ENCODE peak calls at places on chromosomes 2 and 18, in seven cellular contexts. One of them, this sample, is unnamed.
A peak's percentile ranks its signal among the peaks of the same experiment; 100 is the strongest.

GRCh38 chr18:65235966-65236634 is 514.7 kb upstream of the CDH7 start:
- DNase-seq in neural progenitor cell: no peak
- DNase-seq in HCT116: no peak
- DNase-seq in OCI-LY7: no peak
- DNase-seq in MM.1S: peak; percentile 5
- DNase-seq in GM23338: no peak
- DNase-seq in GM23248: no peak
- DNase-seq in this sample: peak; percentile 14

GRCh38 chr2:156864230-156864629 is 393.3 kb upstream of the GALNT5 start:
- DNase-seq in neural progenitor cell: no peak
- DNase-seq in HCT116: no peak
- DNase-seq in OCI-LY7: no peak
- DNase-seq in MM.1S: no peak
- DNase-seq in GM23338: no peak
- DNase-seq in GM23248: no peak
- DNase-seq in this sample: no peak

GRCh38 chr2:168635065-168635577 is 167.3 kb upstream of the NOSTRIN start:
- DNase-seq in neural progenitor cell: peak; percentile 57
- DNase-seq in HCT116: no peak
- DNase-seq in OCI-LY7: no peak
- DNase-seq in MM.1S: no peak
- DNase-seq in GM23338: peak; percentile 27
- DNase-seq in GM23248: peak; percentile 11
- DNase-seq in this sample: peak; percentile 48

GRCh38 chr18:58768293-58768974 is 96.2 kb upstream of the ZNF532 start:
- DNase-seq in neural progenitor cell: peak; percentile 87
- DNase-seq in HCT116: peak; percentile 23
- DNase-seq in OCI-LY7: peak; percentile 8
- DNase-seq in MM.1S: peak; percentile 68
- DNase-seq in GM23338: peak; percentile 91
- DNase-seq in GM23248: peak; percentile 81
- DNase-seq in this sample: peak; percentile 87

GRCh38 chr2:9124231-9124651 is 82.4 kb upstream of the ASAP2 start:
- DNase-seq in neural progenitor cell: no peak
- DNase-seq in HCT116: no peak
- DNase-seq in OCI-LY7: no peak
- DNase-seq in MM.1S: no peak
- DNase-seq in GM23338: no peak
- DNase-seq in GM23248: no peak
- DNase-seq in this sample: no peak

GRCh38 chr2:197008229-197008628 is 81.7 kb upstream of the PGAP1 start:
- DNase-seq in neural progenitor cell: no peak
- DNase-seq in HCT116: no peak
- DNase-seq in OCI-LY7: no peak
- DNase-seq in MM.1S: no peak
- DNase-seq in GM23338: no peak
- DNase-seq in GM23248: peak; percentile 87
- DNase-seq in this sample: no peak

GRCh38 chr2:71494523-71495155 is 41.3 kb downstream of the DYSF start:
- DNase-seq in neural progenitor cell: no peak
- DNase-seq in HCT116: peak; percentile 89
- DNase-seq in OCI-LY7: no peak
- DNase-seq in MM.1S: no peak
- DNase-seq in GM23338: no peak
- DNase-seq in GM23248: no peak
- DNase-seq in this sample: no peak

GRCh38 chr2:1814061-1814460 is 69.7 kb upstream of the PXDN start:
- DNase-seq in neural progenitor cell: no peak
- DNase-seq in HCT116: no peak
- DNase-seq in OCI-LY7: no peak
- DNase-seq in MM.1S: no peak
- DNase-seq in GM23338: no peak
- DNase-seq in GM23248: no peak
- DNase-seq in this sample: no peak

GRCh38 chr18:23650963-23651927 is 11.5 kb downstream of the ANKRD29 start:
- DNase-seq in neural progenitor cell: no peak
- DNase-seq in HCT116: no peak
- DNase-seq in OCI-LY7: no peak
- DNase-seq in MM.1S: no peak
- DNase-seq in GM23338: no peak
- DNase-seq in GM23248: peak; percentile 95
- DNase-seq in this sample: peak; percentile 46

GRCh38 chr2:70616168-70616694 is 62.6 kb upstream of the TGFA start:
- DNase-seq in neural progenitor cell: no peak
- DNase-seq in HCT116: no peak
- DNase-seq in OCI-LY7: no peak
- DNase-seq in MM.1S: peak; percentile 85
- DNase-seq in GM23338: no peak
- DNase-seq in GM23248: no peak
- DNase-seq in this sample: peak; percentile 67

GRCh38 chr18:44826418-44827259 is 146.0 kb downstream of the SETBP1 start:
- DNase-seq in neural progenitor cell: peak; percentile 77
- DNase-seq in HCT116: no peak
- DNase-seq in OCI-LY7: no peak
- DNase-seq in MM.1S: no peak
- DNase-seq in GM23338: no peak
- DNase-seq in GM23248: peak; percentile 88
- DNase-seq in this sample: peak; percentile 78

GRCh38 chr2:200615247-200615646 is 29.4 kb downstream of the AOX1 start:
- DNase-seq in neural progenitor cell: no peak
- DNase-seq in HCT116: no peak
- DNase-seq in OCI-LY7: no peak
- DNase-seq in MM.1S: no peak
- DNase-seq in GM23338: no peak
- DNase-seq in GM23248: peak; percentile 80
- DNase-seq in this sample: peak; percentile 11

GRCh38 chr2:120853294-120854013 is 117.8 kb downstream of the GLI2 start:
- DNase-seq in neural progenitor cell: no peak
- DNase-seq in HCT116: no peak
- DNase-seq in OCI-LY7: no peak
- DNase-seq in MM.1S: no peak
- DNase-seq in GM23338: no peak
- DNase-seq in GM23248: no peak
- DNase-seq in this sample: no peak

GRCh38 chr2:225668606-225669266 is 269.2 kb downstream of the NYAP2 start:
- DNase-seq in neural progenitor cell: peak; percentile 62
- DNase-seq in HCT116: peak; percentile 72
- DNase-seq in OCI-LY7: peak; percentile 70
- DNase-seq in MM.1S: peak; percentile 76
- DNase-seq in GM23338: peak; percentile 69
- DNase-seq in GM23248: peak; percentile 78
- DNase-seq in this sample: peak; percentile 68

GRCh38 chr2:32591669-32592463 is 36.0 kb upstream of the TTC27 start:
- DNase-seq in neural progenitor cell: no peak
- DNase-seq in HCT116: no peak
- DNase-seq in OCI-LY7: peak; percentile 40
- DNase-seq in MM.1S: peak; percentile 81
- DNase-seq in GM23338: no peak
- DNase-seq in GM23248: no peak
- DNase-seq in this sample: no peak

GRCh38 chr18:44513233-44513632 is 167.5 kb upstream of the SETBP1 start:
- DNase-seq in neural progenitor cell: no peak
- DNase-seq in HCT116: no peak
- DNase-seq in OCI-LY7: no peak
- DNase-seq in MM.1S: no peak
- DNase-seq in GM23338: no peak
- DNase-seq in GM23248: no peak
- DNase-seq in this sample: no peak

GRCh38 chr2:190812506-190813294 is 67.9 kb upstream of the GLS start:
- DNase-seq in neural progenitor cell: no peak
- DNase-seq in HCT116: no peak
- DNase-seq in OCI-LY7: no peak
- DNase-seq in MM.1S: no peak
- DNase-seq in GM23338: no peak
- DNase-seq in GM23248: peak; percentile 66
- DNase-seq in this sample: no peak

GRCh38 chr2:188077757-188078156 is 213.9 kb upstream of the GULP1 start:
- DNase-seq in neural progenitor cell: no peak
- DNase-seq in HCT116: no peak
- DNase-seq in OCI-LY7: no peak
- DNase-seq in MM.1S: no peak
- DNase-seq in GM23338: no peak
- DNase-seq in GM23248: no peak
- DNase-seq in this sample: no peak

GRCh38 chr2:217732995-217733394 is 269.8 kb downstream of the TNS1 start:
- DNase-seq in neural progenitor cell: no peak
- DNase-seq in HCT116: no peak
- DNase-seq in OCI-LY7: no peak
- DNase-seq in MM.1S: no peak
- DNase-seq in GM23338: no peak
- DNase-seq in GM23248: peak; percentile 86
- DNase-seq in this sample: no peak

GRCh38 chr18:63142502-63143045 is 177.0 kb downstream of the BCL2 start:
- DNase-seq in neural progenitor cell: no peak
- DNase-seq in HCT116: no peak
- DNase-seq in OCI-LY7: no peak
- DNase-seq in MM.1S: no peak
- DNase-seq in GM23338: no peak
- DNase-seq in GM23248: no peak
- DNase-seq in this sample: no peak

GRCh38 chr18:63140038-63140450 is 179.5 kb downstream of the BCL2 start:
- DNase-seq in neural progenitor cell: no peak
- DNase-seq in HCT116: no peak
- DNase-seq in OCI-LY7: no peak
- DNase-seq in MM.1S: no peak
- DNase-seq in GM23338: no peak
- DNase-seq in GM23248: no peak
- DNase-seq in this sample: no peak

GRCh38 chr18:63143246-63143847 is 176.2 kb downstream of the BCL2 start:
- DNase-seq in neural progenitor cell: no peak
- DNase-seq in HCT116: no peak
- DNase-seq in OCI-LY7: no peak
- DNase-seq in MM.1S: no peak
- DNase-seq in GM23338: no peak
- DNase-seq in GM23248: no peak
- DNase-seq in this sample: no peak

GRCh38 chr18:63141777-63142176 is 177.8 kb downstream of the BCL2 start:
- DNase-seq in neural progenitor cell: no peak
- DNase-seq in HCT116: no peak
- DNase-seq in OCI-LY7: peak; percentile 80
- DNase-seq in MM.1S: peak; percentile 43
- DNase-seq in GM23338: no peak
- DNase-seq in GM23248: no peak
- DNase-seq in this sample: no peak

GRCh38 chr18:63140997-63141776 is 178.4 kb downstream of the BCL2 start:
- DNase-seq in neural progenitor cell: no peak
- DNase-seq in HCT116: no peak
- DNase-seq in OCI-LY7: no peak
- DNase-seq in MM.1S: no peak
- DNase-seq in GM23338: no peak
- DNase-seq in GM23248: no peak
- DNase-seq in this sample: no peak
- TF ChIP-seq EZH2phosphoT487 in neural progenitor cell: no peak
- TF ChIP-seq EZH2phosphoT487 in HCT116: no peak
- TF ChIP-seq EZH2phosphoT487 in OCI-LY7: no peak
- TF ChIP-seq EZH2phosphoT487 in MM.1S: no peak
- TF ChIP-seq EZH2phosphoT487 in GM23338: no peak
- TF ChIP-seq EZH2phosphoT487 in GM23248: no peak
- TF ChIP-seq EZH2phosphoT487 in this sample: no peak

DNA sequence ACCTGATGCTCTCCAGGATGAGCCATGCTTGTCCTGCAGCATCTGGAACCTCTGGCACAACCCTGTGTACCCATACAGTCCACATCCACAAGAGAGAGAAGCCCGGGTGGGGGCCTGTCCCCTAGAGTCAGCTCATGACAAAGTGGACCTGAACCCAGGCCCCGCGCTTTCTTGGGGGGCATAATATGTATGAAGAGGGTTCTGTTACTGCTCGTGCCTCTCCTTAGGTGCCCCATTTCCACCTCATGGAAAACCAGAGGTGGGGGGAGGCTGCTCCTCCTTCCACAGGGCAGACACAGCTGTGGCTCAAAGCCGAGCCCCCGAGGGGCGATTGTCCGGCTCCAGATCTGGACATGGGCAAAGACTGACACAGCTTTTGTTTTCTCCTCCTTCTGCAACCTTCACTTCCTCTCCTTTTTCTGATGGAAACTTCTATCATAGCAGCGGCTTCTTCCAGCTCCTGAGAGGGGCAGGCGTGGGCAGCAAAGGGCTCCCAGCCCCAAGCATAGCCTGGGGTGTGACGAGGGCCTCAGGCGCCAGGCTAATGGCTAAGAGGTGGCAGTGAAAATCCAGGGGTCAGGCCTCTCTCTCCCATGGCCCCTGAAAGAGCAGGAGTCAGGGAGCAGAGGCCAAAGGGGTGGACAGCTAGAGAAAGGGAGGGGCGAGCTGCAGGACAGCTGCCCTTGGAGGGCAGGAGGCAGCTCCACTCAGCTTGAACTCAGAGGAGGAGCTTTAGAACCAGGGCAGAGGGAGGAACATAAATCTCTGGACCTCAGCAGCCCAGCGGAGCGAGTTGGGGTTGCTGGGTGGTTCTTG is 155.5 kb downstream of the ZFP36L2 start:
- DNase-seq in neural progenitor cell: peak; percentile 40
- DNase-seq in HCT116: no peak
- DNase-seq in OCI-LY7: no peak
- DNase-seq in MM.1S: no peak
- DNase-seq in GM23338: no peak
- DNase-seq in GM23248: no peak
- DNase-seq in this sample: no peak
- H4K20me1 ChIP-seq in neural progenitor cell: no peaks in the 10 kb centered on the region
- H4K20me1 ChIP-seq in HCT116: no peaks in the 10 kb centered on the region
- H4K20me1 ChIP-seq in OCI-LY7: no peaks in the 10 kb centered on the region
- H4K20me1 ChIP-seq in MM.1S: no peaks in the 10 kb centered on the region
- H4K20me1 ChIP-seq in GM23338: no peaks in the 10 kb centered on the region
- H4K20me1 ChIP-seq in GM23248: no peaks in the 10 kb centered on the region
- H4K20me1 ChIP-seq in this sample: no peaks in the 10 kb centered on the region

GRCh38 chr2:26008851-26009566 is 24.9 kb upstream of the RAB10 start:
- DNase-seq in neural progenitor cell: no peak
- DNase-seq in HCT116: peak; percentile 43
- DNase-seq in OCI-LY7: no peak
- DNase-seq in MM.1S: peak; percentile 44
- DNase-seq in GM23338: no peak
- DNase-seq in GM23248: peak; percentile 91
- DNase-seq in this sample: peak; percentile 79
- H3K4me3 ChIP-seq in neural progenitor cell: no peak overlapping the region
- H3K4me3 ChIP-seq in HCT116: no peak overlapping the region
- H3K4me3 ChIP-seq in OCI-LY7: no peak overlapping the region
- H3K4me3 ChIP-seq in MM.1S: no peak overlapping the region
- H3K4me3 ChIP-seq in GM23338: no peak overlapping the region
- H3K4me3 ChIP-seq in GM23248: no peak overlapping the region
- H3K4me3 ChIP-seq in this sample: no peak overlapping the region

GRCh38 chr2:26463252-26464207 is 14.4 kb downstream of the OTOF start:
- DNase-seq in neural progenitor cell: peak; percentile 71
- DNase-seq in HCT116: no peak
- DNase-seq in OCI-LY7: no peak
- DNase-seq in MM.1S: no peak
- DNase-seq in GM23338: peak; percentile 71
- DNase-seq in GM23248: no peak
- DNase-seq in this sample: no peak

GRCh38 chr2:26461601-26462023 is 16.3 kb downstream of the OTOF start:
- DNase-seq in neural progenitor cell: no peak
- DNase-seq in HCT116: no peak
- DNase-seq in OCI-LY7: no peak
- DNase-seq in MM.1S: no peak
- DNase-seq in GM23338: no peak
- DNase-seq in GM23248: no peak
- DNase-seq in this sample: no peak

GRCh38 chr2:26462100-26462499 is 15.8 kb downstream of the OTOF start:
- DNase-seq in neural progenitor cell: no peak
- DNase-seq in HCT116: no peak
- DNase-seq in OCI-LY7: no peak
- DNase-seq in MM.1S: no peak
- DNase-seq in GM23338: no peak
- DNase-seq in GM23248: no peak
- DNase-seq in this sample: no peak

GRCh38 chr2:26464390-26465265 is 13.3 kb downstream of the OTOF start:
- DNase-seq in neural progenitor cell: no peak
- DNase-seq in HCT116: no peak
- DNase-seq in OCI-LY7: no peak
- DNase-seq in MM.1S: no peak
- DNase-seq in GM23338: no peak
- DNase-seq in GM23248: no peak
- DNase-seq in this sample: no peak

GRCh38 chr2:26462511-26463251 is 15.2 kb downstream of the OTOF start:
- DNase-seq in neural progenitor cell: peak; percentile 77
- DNase-seq in HCT116: peak; percentile 60
- DNase-seq in OCI-LY7: no peak
- DNase-seq in MM.1S: no peak
- DNase-seq in GM23338: peak; percentile 77
- DNase-seq in GM23248: peak; percentile 90
- DNase-seq in this sample: peak; percentile 77
- TF ChIP-seq EZH2phosphoT487 in neural progenitor cell: no peak
- TF ChIP-seq EZH2phosphoT487 in HCT116: no peak
- TF ChIP-seq EZH2phosphoT487 in OCI-LY7: no peak
- TF ChIP-seq EZH2phosphoT487 in MM.1S: no peak
- TF ChIP-seq EZH2phosphoT487 in GM23338: no peak
- TF ChIP-seq EZH2phosphoT487 in GM23248: no peak
- TF ChIP-seq EZH2phosphoT487 in this sample: no peak